ENCODE peak calls at places on chromosomes 16 and 17, in seven cellular contexts. C, Y, Z, G, Q, K and H are unnamed samples.
A peak's percentile ranks its signal among the peaks of the same experiment; 100 is the strongest.

GRCh38 chr17:48500435-48501426 is 30.1 kb downstream of the HOXB1 start:
- DNase-seq in Z (peak; percentile 35), Q (no peak), C (no peak), Y (no peak), K (peak; percentile 68), G (no peak), H (no peak)

GRCh38 chr16:69513180-69513966 is 52.4 kb upstream of the NFAT5 start:
- DNase-seq in Q (no peak), C (no peak), Y (no peak), Z (no peak), G (no peak), K (peak; percentile 41), H (no peak)

GRCh38 chr17:61491981-61492380 is 39.8 kb downstream of the TBX4 start:
- DNase-seq in Y (no peak), C (no peak), Z (no peak), K (no peak), G (no peak), Q (no peak), H (no peak)

GRCh38 chr17:49003557-49004511 is 6.6 kb downstream of the IGF2BP1 start:
- DNase-seq in C (no peak), G (no peak), Q (no peak), Z (no peak), K (peak; percentile 75), Y (no peak), H (no peak)

GRCh38 chr16:4947722-4948503 is 10.2 kb upstream of the SEC14L5 start:
- DNase-seq in C (no peak), Q (no peak), G (no peak), Z (no peak), Y (no peak), K (peak; percentile 75), H (no peak)

GRCh38 chr16:27174798-27175197 is 28.5 kb upstream of the KDM8 start:
- DNase-seq in Q (no peak), C (no peak), G (no peak), Y (no peak), Z (no peak), K (no peak), H (no peak)

GRCh38 chr17:77869665-77870132 is 88.8 kb upstream of the TNRC6C start:
- DNase-seq in C (no peak), Q (no peak), G (peak; percentile 57), K (no peak), Z (peak; percentile 51), Y (peak; percentile 30), H (no peak)

GRCh38 chr16:13100970-13101369 is 199.6 kb downstream of the SHISA9 start:
- DNase-seq in Y (no peak), C (no peak), Z (no peak), Q (no peak), G (no peak), K (no peak), H (no peak)

GRCh38 chr17:38728290-38728831 is 1.8 kb upstream of the CISD3 start:
- DNase-seq in Y (no peak), Q (no peak), G (peak; percentile 59), C (no peak), Z (peak; percentile 52), K (no peak), H (no peak)

GRCh38 chr17:48571024-48571818 is 6.9 kb downstream of the HOXB4 start:
- DNase-seq in C (no peak), Z (no peak), Y (no peak), Q (no peak), G (no peak), K (no peak), H (no peak)

GRCh38 chr16:391885-392335 is 5.1 kb upstream of the NME4 start:
- DNase-seq in Q (no peak), C (peak; percentile 82), G (peak; percentile 71), Y (peak; percentile 60), K (peak; percentile 86), Z (peak; percentile 65), H (no peak)

GRCh38 chr17:34884597-34884996 is 76.7 kb downstream of the CCT6B start:
- DNase-seq in Y (no peak), Z (no peak), G (no peak), K (no peak), C (no peak), Q (no peak), H (no peak)

GRCh38 chr16:69410285-69410990 is 14.0 kb upstream of the CYB5B start:
- DNase-seq in Q (peak; percentile 83), C (no peak), Z (no peak), K (no peak), G (no peak), Y (no peak), H (no peak)

GRCh38 chr16:30518552-30518951 is 7.8 kb downstream of the ZNF768 start:
- DNase-seq in Q (no peak), K (no peak), C (no peak), Y (no peak), G (no peak), Z (no peak), H (no peak)

GRCh38 chr16:86565644-86566511 is 751 bp upstream of the FOXC2 start:
- DNase-seq in Y (no peak), Q (no peak), Z (no peak), G (no peak), K (peak; percentile 67), C (no peak), H (no peak)

GRCh38 chr17:21174719-21175118 is 39.2 kb downstream of the TMEM11 start:
- DNase-seq in K (no peak), Q (no peak), C (peak; percentile 8), Y (peak; percentile 13), Z (no peak), G (no peak), H (no peak)

GRCh38 chr17:30225112-30225511 is 10.4 kb downstream of the SLC6A4 start:
- DNase-seq in G (no peak), Q (no peak), C (no peak), K (no peak), Z (no peak), Y (no peak), H (no peak)

GRCh38 chr16:54194008-54194731 is 92.4 kb downstream of the IRX3 start:
- DNase-seq in G (peak; percentile 78), C (no peak), Z (peak; percentile 11), K (peak; percentile 71), Y (peak; percentile 58), Q (no peak), H (peak; percentile 85)

DNA sequence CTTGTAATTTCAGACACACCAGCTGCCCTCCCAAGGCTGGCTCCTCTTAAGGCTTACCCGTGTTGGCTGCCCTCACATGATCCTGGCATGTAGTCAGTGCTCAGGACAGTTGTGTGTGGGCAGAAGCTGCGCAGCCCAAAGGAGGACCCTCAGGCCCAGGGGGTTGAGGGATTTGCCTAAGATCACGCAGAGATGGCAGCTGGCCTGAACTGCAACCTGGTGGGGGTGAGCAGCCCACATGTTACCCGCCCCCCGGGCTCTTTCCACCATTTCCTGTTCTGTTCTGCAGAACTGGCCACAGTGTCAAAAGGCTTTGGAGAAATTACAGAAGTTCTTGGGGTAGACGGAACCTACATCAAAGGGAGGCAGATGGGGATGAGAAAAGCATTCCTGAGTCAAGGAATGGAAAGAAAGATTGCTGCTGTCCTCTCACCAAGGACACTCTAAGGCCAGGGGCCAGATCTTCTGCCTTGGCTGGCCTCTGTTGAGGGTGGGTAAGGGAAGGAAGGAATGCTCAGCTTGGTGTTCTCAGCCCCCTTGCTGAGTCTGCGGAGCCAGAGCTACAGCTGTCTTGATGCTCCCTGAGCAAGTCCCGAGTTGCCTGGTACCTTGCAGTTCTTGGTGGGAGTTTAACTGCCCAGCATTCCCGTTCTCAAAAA is 53.0 kb downstream of the EPN2 start:
- DNase-seq in K (no peak), Q (no peak), C (peak; percentile 60), Z (no peak), Y (no peak), G (no peak), H (no peak)
- H3K4me1 ChIP-seq in K (peaks cover 37% of the 10 kb centered on the region), Q (no peaks in the 10 kb centered on the region), C (no peaks in the 10 kb centered on the region), Z (peaks cover 20% of the 10 kb centered on the region), Y (peaks cover 54% of the 10 kb centered on the region), G (peaks cover 28% of the 10 kb centered on the region), H (no peaks in the 10 kb centered on the region)

GRCh38 chr16:57194512-57194911 is 8.4 kb downstream of the RSPRY1 start:
- DNase-seq in G (no peak), Y (no peak), Z (no peak), C (peak; percentile 25), K (no peak), Q (peak; percentile 54), H (no peak)
- TF ChIP-seq POLR2AphosphoS5 in G (no peak), Y (peak; percentile 41), Z (no peak), C (peak; percentile 59), K (no peak), Q (no peak), H (no peak)

DNA sequence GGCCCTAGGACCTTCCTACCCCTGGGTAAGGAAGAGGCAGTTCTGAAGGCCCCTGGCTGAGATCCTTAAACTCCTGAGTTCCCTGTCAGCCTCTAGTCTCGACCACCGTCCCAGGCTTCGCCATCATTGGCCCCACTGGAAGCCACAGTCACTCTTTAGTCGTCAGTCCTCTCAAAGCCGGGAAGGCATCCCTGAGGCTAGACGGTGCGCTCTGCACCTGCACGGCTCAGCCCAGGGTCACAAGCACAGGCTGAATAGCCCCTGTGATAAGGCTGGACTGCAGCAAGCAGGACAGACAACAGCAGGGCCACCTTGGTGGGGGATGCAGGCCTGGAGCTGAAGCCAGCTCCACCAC is 3.3 kb upstream of the HEXIM1 start:
- DNase-seq in C (no peak), Z (no peak), Y (no peak), K (no peak), G (no peak), Q (no peak), H (no peak)
- H3K4me1 ChIP-seq in C (peaks cover 8% of the 10 kb centered on the region), Z (peaks cover 31% of the 10 kb centered on the region), Y (peaks cover 45% of the 10 kb centered on the region), K (peaks cover 20% of the 10 kb centered on the region), G (peaks cover 27% of the 10 kb centered on the region), Q (peaks cover 7% of the 10 kb centered on the region), H (peaks cover 6% of the 10 kb centered on the region)

GRCh38 chr17:28747046-28747691 is 3.4 kb downstream of the TRAF4 start:
- DNase-seq in Y (peak; percentile 91), G (peak; percentile 91), C (no peak), Q (no peak), Z (peak; percentile 78), K (peak; percentile 74), H (peak; percentile 93)

GRCh38 chr17:28750178-28751047 is 6.6 kb downstream of the TRAF4 start:
- DNase-seq in Q (peak; percentile 85), Z (peak; percentile 97), G (peak; percentile 97), K (peak; percentile 98), Y (peak; percentile 97), C (peak; percentile 87), H (peak; percentile 97)

GRCh38 chr17:28749516-28750177 is 5.8 kb downstream of the TRAF4 start:
- DNase-seq in K (peak; percentile 35), Y (no peak), Z (no peak), C (no peak), G (no peak), Q (no peak), H (no peak)

GRCh38 chr17:28747801-28748750 is 4.3 kb downstream of the TRAF4 start:
- DNase-seq in G (no peak), K (no peak), Y (no peak), Z (no peak), Q (no peak), C (no peak), H (no peak)

DNA sequence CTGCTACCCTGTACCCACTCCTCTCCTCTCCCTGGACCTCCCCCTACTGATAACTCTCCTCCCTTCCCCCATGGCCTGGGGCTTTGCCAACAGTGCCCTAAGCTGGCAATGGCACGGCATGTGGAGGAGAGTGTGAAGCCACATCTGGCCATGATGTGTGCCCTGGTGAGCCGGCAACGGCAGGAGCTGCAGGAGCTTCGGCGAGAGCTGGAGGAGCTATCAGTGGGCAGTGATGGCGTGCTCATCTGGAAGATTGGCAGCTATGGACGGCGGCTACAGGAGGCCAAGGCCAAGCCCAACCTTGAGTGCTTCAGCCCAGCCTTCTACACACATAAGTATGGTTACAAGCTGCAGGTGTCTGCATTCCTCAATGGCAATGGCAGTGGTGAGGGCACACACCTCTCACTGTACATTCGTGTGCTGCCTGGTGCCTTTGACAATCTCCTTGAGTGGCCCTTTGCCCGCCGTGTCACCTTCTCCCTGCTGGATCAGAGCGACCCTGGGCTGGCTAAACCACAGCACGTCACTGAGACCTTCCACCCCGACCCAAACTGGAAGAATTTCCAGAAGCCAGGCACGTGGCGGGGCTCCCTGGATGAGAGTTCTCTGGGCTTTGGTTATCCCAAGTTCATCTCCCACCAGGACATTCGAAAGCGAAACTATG is 5.2 kb downstream of the TRAF4 start:
- DNase-seq in G (no peak), K (no peak), C (no peak), Z (no peak), Q (no peak), Y (no peak), H (no peak)
- TF ChIP-seq POLR2AphosphoS5 in G (no peak), K (no peak), C (no peak), Z (no peak), Q (no peak), Y (no peak), H (no peak)